ENCODE peak calls at places on chromosomes 11 and 22, in seven cellular contexts. One of them, this sample, is unnamed.
A peak's percentile ranks its signal among the peaks of the same experiment; 100 is the strongest.

GRCh38 chr11:121467965-121468364 is 15.2 kb upstream of the SORL1-AS1 start:
- DNase-seq in neural progenitor cell: no peak
- DNase-seq in T-helper 2 cell: peak; percentile 83
- DNase-seq in OCI-M1: no peak
- DNase-seq in left colon: no peak
- DNase-seq in type B pancreatic cell: no peak
- DNase-seq in CD8-positive, alpha-beta T cell: peak; percentile 85
- DNase-seq in this sample: no peak

GRCh38 chr11:8765294-8765693 is 82.7 kb downstream of the RPL27A start:
- DNase-seq in neural progenitor cell: no peak
- DNase-seq in T-helper 2 cell: no peak
- DNase-seq in OCI-M1: no peak
- DNase-seq in left colon: no peak
- DNase-seq in type B pancreatic cell: no peak
- DNase-seq in CD8-positive, alpha-beta T cell: no peak
- DNase-seq in this sample: no peak

GRCh38 chr11:76307978-76308747 is 72.8 kb downstream of the THAP12 start:
- DNase-seq in neural progenitor cell: no peak
- DNase-seq in T-helper 2 cell: no peak
- DNase-seq in OCI-M1: no peak
- DNase-seq in left colon: no peak
- DNase-seq in type B pancreatic cell: no peak
- DNase-seq in CD8-positive, alpha-beta T cell: no peak
- DNase-seq in this sample: no peak

GRCh38 chr11:2630679-2631078 is 69.1 kb downstream of the KCNQ1OT1 start:
- DNase-seq in neural progenitor cell: no peak
- DNase-seq in T-helper 2 cell: no peak
- DNase-seq in OCI-M1: no peak
- DNase-seq in left colon: no peak
- DNase-seq in type B pancreatic cell: no peak
- DNase-seq in CD8-positive, alpha-beta T cell: no peak
- DNase-seq in this sample: no peak

GRCh38 chr22:37211075-37211852 is 1.0 kb downstream of the SSTR3 start:
- DNase-seq in neural progenitor cell: no peak
- DNase-seq in T-helper 2 cell: no peak
- DNase-seq in OCI-M1: no peak
- DNase-seq in left colon: no peak
- DNase-seq in type B pancreatic cell: no peak
- DNase-seq in CD8-positive, alpha-beta T cell: peak; percentile 15
- DNase-seq in this sample: no peak

GRCh38 chr11:112526699-112527410 is 266.2 kb upstream of the PLET1 start:
- DNase-seq in neural progenitor cell: no peak
- DNase-seq in T-helper 2 cell: no peak
- DNase-seq in OCI-M1: no peak
- DNase-seq in left colon: no peak
- DNase-seq in type B pancreatic cell: no peak
- DNase-seq in CD8-positive, alpha-beta T cell: no peak
- DNase-seq in this sample: no peak

GRCh38 chr11:27161071-27161470 is 120.5 kb downstream of the BBOX1 start:
- DNase-seq in neural progenitor cell: no peak
- DNase-seq in T-helper 2 cell: no peak
- DNase-seq in OCI-M1: no peak
- DNase-seq in left colon: no peak
- DNase-seq in type B pancreatic cell: no peak
- DNase-seq in CD8-positive, alpha-beta T cell: no peak
- DNase-seq in this sample: no peak

GRCh38 chr11:86990520-86990919 is 35.3 kb upstream of the FZD4 start:
- DNase-seq in neural progenitor cell: peak; percentile 25
- DNase-seq in T-helper 2 cell: no peak
- DNase-seq in OCI-M1: no peak
- DNase-seq in left colon: no peak
- DNase-seq in type B pancreatic cell: no peak
- DNase-seq in CD8-positive, alpha-beta T cell: no peak
- DNase-seq in this sample: no peak

GRCh38 chr11:809287-810039 is at the start of gene RPLP2:
- DNase-seq in neural progenitor cell: peak; percentile 99
- DNase-seq in T-helper 2 cell: peak; percentile 95
- DNase-seq in OCI-M1: peak; percentile 99
- DNase-seq in left colon: peak; percentile 98
- DNase-seq in type B pancreatic cell: peak; percentile 98
- DNase-seq in CD8-positive, alpha-beta T cell: peak; percentile 98
- DNase-seq in this sample: peak; percentile 98

GRCh38 chr11:12318791-12319733 is 58.3 kb upstream of the PARVA start:
- DNase-seq in neural progenitor cell: no peak
- DNase-seq in T-helper 2 cell: no peak
- DNase-seq in OCI-M1: no peak
- DNase-seq in left colon: no peak
- DNase-seq in type B pancreatic cell: no peak
- DNase-seq in CD8-positive, alpha-beta T cell: no peak
- DNase-seq in this sample: no peak

GRCh38 chr11:2741377-2742131 is 41.8 kb upstream of the KCNQ1OT1 start:
- DNase-seq in neural progenitor cell: no peak
- DNase-seq in T-helper 2 cell: no peak
- DNase-seq in OCI-M1: no peak
- DNase-seq in left colon: no peak
- DNase-seq in type B pancreatic cell: no peak
- DNase-seq in CD8-positive, alpha-beta T cell: no peak
- DNase-seq in this sample: no peak

GRCh38 chr11:3197044-3197715 is 21.4 kb downstream of the MRGPRG start:
- DNase-seq in neural progenitor cell: no peak
- DNase-seq in T-helper 2 cell: no peak
- DNase-seq in OCI-M1: no peak
- DNase-seq in left colon: no peak
- DNase-seq in type B pancreatic cell: no peak
- DNase-seq in CD8-positive, alpha-beta T cell: no peak
- DNase-seq in this sample: no peak

GRCh38 chr11:119591836-119592310 is 137.1 kb downstream of the NECTIN1 start:
- DNase-seq in neural progenitor cell: no peak
- DNase-seq in T-helper 2 cell: no peak
- DNase-seq in OCI-M1: peak; percentile 71
- DNase-seq in left colon: no peak
- DNase-seq in type B pancreatic cell: no peak
- DNase-seq in CD8-positive, alpha-beta T cell: no peak
- DNase-seq in this sample: no peak